ENCODE peak calls at places on chromosomes 12 and 14, in eight cellular contexts. T is psoas muscle, J is Panc1, B is mucosa of descending colon, R is astrocyte of the cerebellum, I is dorsolateral prefrontal cortex, G is lung, H is AG09309. X is an unnamed sample.

GRCh38 chr14:55807059-55807499 is 227.1 kb downstream of the KTN1 start:
- DNase-seq in T (peak; percentile 72), J (no peak), B (peak; percentile 92), R (peak; percentile 57), I (no peak), G (peak; percentile 74), H (no peak), X (no peak)

GRCh38 chr12:51972424-51972812 is 20.9 kb downstream of the ACVR1B start:
- DNase-seq in T (no peak), J (no peak), B (no peak), R (no peak), I (no peak), G (no peak), H (no peak), X (no peak)

GRCh38 chr14:23066855-23067744 is 9.8 kb upstream of the CDH24 start:
- DNase-seq in T (no peak), J (no peak), B (no peak), R (no peak), I (no peak), G (no peak), H (no peak), X (no peak)

GRCh38 chr12:46217686-46218508 is 50.9 kb downstream of the SLC38A1 start:
- DNase-seq in T (no peak), J (no peak), B (no peak), R (no peak), I (no peak), G (no peak), H (no peak), X (no peak)

GRCh38 chr14:104893435-104894207 is 28.6 kb downstream of the CEP170B start:
- DNase-seq in T (peak; percentile 17), J (no peak), B (peak; percentile 58), R (no peak), I (peak; percentile 33), G (no peak), H (no peak), X (no peak)

GRCh38 chr14:56004807-56005579 is 113.2 kb upstream of the PELI2 start:
- DNase-seq in T (no peak), J (no peak), B (peak; percentile 64), R (peak; percentile 77), I (no peak), G (no peak), H (peak; percentile 67), X (peak; percentile 62)

GRCh38 chr14:24481622-24482324 is 26.3 kb downstream of the CMA1 start:
- DNase-seq in T (peak; percentile 17), J (peak; percentile 8), B (peak; percentile 70), R (no peak), I (peak; percentile 40), G (peak; percentile 37), H (no peak), X (no peak)

GRCh38 chr14:74462993-74463392 is 30.1 kb downstream of the NPC2 start:
- DNase-seq in T (no peak), J (no peak), B (no peak), R (no peak), I (no peak), G (no peak), H (no peak), X (no peak)

GRCh38 chr14:52015411-52016030 is 26.2 kb downstream of the RTRAF start:
- DNase-seq in T (no peak), J (no peak), B (no peak), R (no peak), I (peak; percentile 81), G (no peak), H (no peak), X (no peak)

GRCh38 chr14:91246051-91246852 is 1.7 kb upstream of the GPR68 start:
- DNase-seq in T (no peak), J (no peak), B (no peak), R (no peak), I (no peak), G (no peak), H (no peak), X (no peak)

GRCh38 chr12:65867428-65867827 is 43.1 kb downstream of the HMGA2 start:
- DNase-seq in T (no peak), J (no peak), B (no peak), R (peak; percentile 74), I (no peak), G (no peak), H (peak; percentile 87), X (peak; percentile 64)

GRCh38 chr12:88681271-88681670 is 101.0 kb upstream of the KITLG start:
- DNase-seq in T (no peak), J (no peak), B (no peak), R (no peak), I (no peak), G (no peak), H (no peak), X (no peak)

GRCh38 chr14:43795600-43796228 is 711.4 kb downstream of the FSCB start:
- DNase-seq in T (no peak), J (no peak), B (no peak), R (no peak), I (no peak), G (no peak), H (no peak), X (no peak)

GRCh38 chr12:79247494-79247893 is 382.9 kb downstream of the SYT1 start:
- DNase-seq in T (no peak), J (no peak), B (no peak), R (no peak), I (no peak), G (no peak), H (no peak), X (no peak)

GRCh38 chr14:94121485-94121884 is 7.9 kb downstream of the IFI27L2 start:
- DNase-seq in T (no peak), J (no peak), B (no peak), R (no peak), I (peak; percentile 9), G (no peak), H (no peak), X (no peak)

GRCh38 chr14:102699416-102700110 is 77.7 kb upstream of the TRAF3 start:
- DNase-seq in T (no peak), J (no peak), B (no peak), R (no peak), I (no peak), G (no peak), H (no peak), X (no peak)

GRCh38 chr12:124747426-124748161 is 116.1 kb downstream of the SCARB1 start:
- DNase-seq in T (no peak), J (no peak), B (no peak), R (peak; percentile 96), I (no peak), G (no peak), H (peak; percentile 93), X (no peak)

GRCh38 chr14:64971890-64972785 is at the start of gene RAB15:
- DNase-seq in T (peak; percentile 40), J (no peak), B (peak; percentile 60), R (no peak), I (no peak), G (no peak), H (no peak), X (no peak)

GRCh38 chr12:2250797-2251196 is 198.0 kb downstream of the CACNA1C start:
- DNase-seq in T (no peak), J (no peak), B (no peak), R (no peak), I (no peak), G (no peak), H (no peak), X (no peak)

GRCh38 chr14:103680491-103681231 is 34.6 kb downstream of the XRCC3 start:
- DNase-seq in T (no peak), J (no peak), B (no peak), R (no peak), I (no peak), G (no peak), H (no peak), X (no peak)

GRCh38 chr12:124392991-124393790 is 98.3 kb downstream of the RFLNA start:
- DNase-seq in T (peak; percentile 92), J (no peak), B (peak; percentile 89), R (no peak), I (peak; percentile 76), G (peak; percentile 80), H (no peak), X (no peak)

DNA sequence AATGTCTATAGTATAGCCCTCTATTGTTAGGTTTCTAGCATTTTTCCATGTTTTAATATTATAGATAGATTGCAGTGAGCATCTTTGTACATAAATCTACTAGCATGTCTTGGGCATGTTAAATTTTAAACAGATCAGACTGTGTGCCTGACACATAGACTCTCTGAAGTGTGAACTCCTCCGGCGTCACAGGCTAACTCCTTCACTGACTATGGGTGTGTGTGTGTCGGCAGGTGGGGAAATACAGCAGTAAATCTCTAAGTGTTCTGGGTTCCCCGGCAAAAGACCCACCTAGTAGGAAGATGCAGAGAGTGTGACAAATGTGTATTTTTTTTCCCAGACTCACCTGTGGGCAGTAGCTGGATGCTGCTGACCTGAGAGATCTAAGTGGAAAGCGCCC is 2.3 kb downstream of the VWF start:
- DNase-seq in T (no peak), J (no peak), B (no peak), R (no peak), I (peak; percentile 8), G (no peak), H (no peak), X (no peak)
- H3K4me3 ChIP-seq in T (peak overlapping the region; percentile 60), J (no peak overlapping the region), B (no peak overlapping the region), R (no peak overlapping the region), I (no peak overlapping the region), G (peak overlapping the region; percentile 58), H (no peak overlapping the region), X (no peak overlapping the region)

DNA sequence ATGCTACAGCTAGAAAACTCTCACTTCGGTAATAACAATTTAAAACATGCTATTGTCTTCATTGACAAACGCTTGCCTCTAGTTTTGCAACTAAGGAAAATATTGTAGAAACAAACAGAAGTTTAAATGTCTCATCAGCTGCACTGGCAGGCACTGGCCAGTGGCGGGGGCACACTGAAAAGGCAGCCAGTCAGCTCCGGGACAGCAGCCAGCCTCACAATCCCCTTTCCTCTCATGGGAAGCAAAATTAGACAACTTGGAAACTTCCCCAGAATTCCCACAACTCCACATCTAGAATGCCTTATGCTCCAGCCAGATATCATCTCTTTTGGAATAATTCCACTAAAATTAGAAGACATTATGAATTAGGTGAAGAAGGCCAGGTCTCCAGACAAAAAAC is 72.0 kb downstream of the CLIP1 start:
- DNase-seq in T (peak; percentile 40), J (no peak), B (no peak), R (peak; percentile 78), I (peak; percentile 64), G (no peak), H (no peak), X (no peak)
- TF ChIP-seq CTCF in T (peak; percentile 31), J (no peak), B (no peak), R (peak; percentile 51), I (no peak), G (no peak), H (peak; percentile 41), X (peak; percentile 36)

GRCh38 chr12:72273851-72274284 is 1.7 kb downstream of the TRHDE start:
- DNase-seq in T (no peak), J (no peak), B (no peak), R (no peak), I (no peak), G (no peak), H (no peak), X (no peak)
- H3K4me3 ChIP-seq in T (peak overlapping the region; percentile 71), J (peak overlapping the region; percentile 49), B (no peak overlapping the region), R (peak overlapping the region; percentile 79), I (peak overlapping the region; percentile 67), G (peak overlapping the region; percentile 41), H (peak overlapping the region; percentile 60), X (peak overlapping the region; percentile 93)

DNA sequence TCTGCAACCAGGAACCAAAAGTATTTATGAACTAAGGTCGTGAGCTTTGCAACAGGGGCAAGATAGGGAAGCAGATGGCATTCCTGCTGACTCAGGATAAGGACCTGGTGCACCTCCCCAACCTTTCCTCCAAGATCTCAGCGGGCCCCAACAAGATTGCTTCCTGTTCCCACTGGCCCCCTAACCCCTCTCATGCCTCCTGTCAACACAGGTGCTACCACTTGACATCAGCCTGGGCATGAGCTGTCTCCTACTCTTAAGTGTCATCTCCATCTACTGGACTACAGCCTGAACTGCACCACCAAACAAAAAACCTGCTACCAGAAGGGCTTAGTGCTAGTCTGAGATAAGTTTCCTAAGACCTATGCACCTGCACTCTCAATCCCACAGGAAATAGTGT is 32.7 kb downstream of the MED6 start:
- DNase-seq in T (no peak), J (peak; percentile 2), B (no peak), R (no peak), I (no peak), G (no peak), H (no peak), X (peak; percentile 5)
- TF ChIP-seq CTCF in T (peak; percentile 37), J (peak; percentile 63), B (no peak), R (peak; percentile 65), I (peak; percentile 15), G (no peak), H (peak; percentile 63), X (peak; percentile 53)